ENCODE peak calls at places on chromosomes 16 and 17, in four cellular contexts. One of them, this sample, is unnamed.

GRCh38 chr16:68267612-68268405 is 3.5 kb downstream of the SLC7A6 start:
- DNase-seq in K562: no peak
- DNase-seq in GM12878: no peak
- DNase-seq in HepG2: peak; percentile 61
- DNase-seq in this sample: no peak

GRCh38 chr17:82664701-82665182 is 16.5 kb upstream of the WDR45B start:
- DNase-seq in K562: no peak
- DNase-seq in GM12878: no peak
- DNase-seq in HepG2: no peak
- DNase-seq in this sample: no peak

GRCh38 chr17:59361916-59362810 is 30.7 kb downstream of the YPEL2 start:
- DNase-seq in K562: no peak
- DNase-seq in GM12878: peak; percentile 86
- DNase-seq in HepG2: no peak
- DNase-seq in this sample: no peak

GRCh38 chr17:57782051-57782490 is 37.0 kb upstream of the CCDC182 start:
- DNase-seq in K562: no peak
- DNase-seq in GM12878: no peak
- DNase-seq in HepG2: no peak
- DNase-seq in this sample: no peak

GRCh38 chr16:73172621-73173312 is 124.8 kb upstream of the ZFHX3 start:
- DNase-seq in K562: peak; percentile 34
- DNase-seq in GM12878: no peak
- DNase-seq in HepG2: no peak
- DNase-seq in this sample: peak; percentile 57

GRCh38 chr16:81823111-81823510 is 44.0 kb downstream of the PLCG2 start:
- DNase-seq in K562: no peak
- DNase-seq in GM12878: no peak
- DNase-seq in HepG2: no peak
- DNase-seq in this sample: no peak

GRCh38 chr16:28317040-28317880 is 24.9 kb downstream of the SBK1 start:
- DNase-seq in K562: peak; percentile 75
- DNase-seq in GM12878: no peak
- DNase-seq in HepG2: peak; percentile 42
- DNase-seq in this sample: peak; percentile 82

GRCh38 chr17:16480995-16481394 is 11.0 kb downstream of the LRRC75A start:
- DNase-seq in K562: no peak
- DNase-seq in GM12878: no peak
- DNase-seq in HepG2: no peak
- DNase-seq in this sample: no peak

GRCh38 chr17:4066210-4066609 is 76.6 kb downstream of the ZZEF1 start:
- DNase-seq in K562: no peak
- DNase-seq in GM12878: no peak
- DNase-seq in HepG2: no peak
- DNase-seq in this sample: no peak

GRCh38 chr17:18960803-18961511 is 9.0 kb downstream of the SLC5A10 start:
- DNase-seq in K562: peak; percentile 78
- DNase-seq in GM12878: peak; percentile 44
- DNase-seq in HepG2: peak; percentile 59
- DNase-seq in this sample: peak; percentile 88

GRCh38 chr16:83813818-83814653 is 6.3 kb downstream of the HSBP1 start:
- DNase-seq in K562: no peak
- DNase-seq in GM12878: no peak
- DNase-seq in HepG2: peak; percentile 73
- DNase-seq in this sample: no peak

GRCh38 chr16:67199011-67199807 is at the start of gene ELMO3:
- DNase-seq in K562: no peak
- DNase-seq in GM12878: no peak
- DNase-seq in HepG2: no peak
- DNase-seq in this sample: no peak

GRCh38 chr16:57483725-57484514 is 2.4 kb downstream of the DOK4 start:
- DNase-seq in K562: no peak
- DNase-seq in GM12878: no peak
- DNase-seq in HepG2: no peak
- DNase-seq in this sample: no peak

GRCh38 chr16:31874354-31875111 is 926 bp downstream of the ZNF267 start:
- DNase-seq in K562: peak; percentile 54
- DNase-seq in GM12878: peak; percentile 82
- DNase-seq in HepG2: peak; percentile 48
- DNase-seq in this sample: peak; percentile 43

GRCh38 chr16:2487903-2488531 is 13.1 kb downstream of the TBC1D24 start:
- DNase-seq in K562: no peak
- DNase-seq in GM12878: no peak
- DNase-seq in HepG2: no peak
- DNase-seq in this sample: no peak

GRCh38 chr16:56610017-56610608 is 1.7 kb downstream of the MT2A start:
- DNase-seq in K562: no peak
- DNase-seq in GM12878: peak; percentile 55
- DNase-seq in HepG2: peak; percentile 35
- DNase-seq in this sample: no peak

GRCh38 chr16:72198021-72198420 is 26.1 kb upstream of the PMFBP1 start:
- DNase-seq in K562: no peak
- DNase-seq in GM12878: no peak
- DNase-seq in HepG2: no peak
- DNase-seq in this sample: no peak

GRCh38 chr17:1058423-1059130 is 61.6 kb downstream of the TIMM22 start:
- DNase-seq in K562: peak; percentile 58
- DNase-seq in GM12878: no peak
- DNase-seq in HepG2: peak; percentile 41
- DNase-seq in this sample: peak; percentile 77

GRCh38 chr16:57802635-57803412 is 533 bp upstream of the KIFC3 start:
- DNase-seq in K562: peak; percentile 41
- DNase-seq in GM12878: no peak
- DNase-seq in HepG2: peak; percentile 67
- DNase-seq in this sample: no peak

GRCh38 chr17:47223007-47223406 is 13.9 kb downstream of the MYL4 start:
- DNase-seq in K562: no peak
- DNase-seq in GM12878: no peak
- DNase-seq in HepG2: no peak
- DNase-seq in this sample: no peak

GRCh38 chr16:75104836-75105235 is 11.7 kb downstream of the LDHD start:
- DNase-seq in K562: no peak
- DNase-seq in GM12878: no peak
- DNase-seq in HepG2: no peak
- DNase-seq in this sample: no peak

GRCh38 chr16:19783363-19783762 is 65.3 kb downstream of the IQCK start:
- DNase-seq in K562: no peak
- DNase-seq in GM12878: no peak
- DNase-seq in HepG2: no peak
- DNase-seq in this sample: no peak

GRCh38 chr17:33935822-33936221 is 319.3 kb upstream of the CCL2 start:
- DNase-seq in K562: no peak
- DNase-seq in GM12878: no peak
- DNase-seq in HepG2: no peak
- DNase-seq in this sample: no peak

GRCh38 chr17:48605409-48605864 is 651 bp upstream of the HOXB6 start:
- DNase-seq in K562: peak; percentile 62
- DNase-seq in GM12878: no peak
- DNase-seq in HepG2: no peak
- DNase-seq in this sample: no peak

GRCh38 chr16:30417447-30418349 is 10.3 kb downstream of the ZNF771 start:
- DNase-seq in K562: no peak
- DNase-seq in GM12878: peak; percentile 84
- DNase-seq in HepG2: no peak
- DNase-seq in this sample: peak; percentile 63

GRCh38 chr17:64315032-64315490 is 52.0 kb upstream of the TEX2 start:
- DNase-seq in K562: no peak
- DNase-seq in GM12878: no peak
- DNase-seq in HepG2: no peak
- DNase-seq in this sample: no peak

GRCh38 chr16:82751020-82751419 is 124.3 kb downstream of the CDH13 start:
- DNase-seq in K562: no peak
- DNase-seq in GM12878: no peak
- DNase-seq in HepG2: no peak
- DNase-seq in this sample: no peak

GRCh38 chr16:51374346-51374745 is 223.3 kb upstream of the SALL1 start:
- DNase-seq in K562: no peak
- DNase-seq in GM12878: no peak
- DNase-seq in HepG2: no peak
- DNase-seq in this sample: no peak

GRCh38 chr17:49573510-49574282 is 2.0 kb upstream of the NXPH3 start:
- DNase-seq in K562: no peak
- DNase-seq in GM12878: no peak
- DNase-seq in HepG2: no peak
- DNase-seq in this sample: no peak

GRCh38 chr17:18280766-18281165 is 20.3 kb downstream of the MIEF2 start:
- DNase-seq in K562: no peak
- DNase-seq in GM12878: no peak
- DNase-seq in HepG2: no peak
- DNase-seq in this sample: no peak

GRCh38 chr16:8716592-8716991 is 42.2 kb downstream of the ABAT start:
- DNase-seq in K562: no peak
- DNase-seq in GM12878: no peak
- DNase-seq in HepG2: no peak
- DNase-seq in this sample: no peak
- TF ChIP-seq SP1 in K562: no peak
- TF ChIP-seq SP1 in GM12878: no peak
- TF ChIP-seq SP1 in HepG2: no peak
- TF ChIP-seq SP1 in this sample: no peak

GRCh38 chr16:26015776-26016175 is 324.0 kb downstream of the HS3ST4 start:
- DNase-seq in K562: no peak
- DNase-seq in GM12878: no peak
- DNase-seq in HepG2: no peak
- DNase-seq in this sample: no peak

GRCh38 chr16:26019406-26019805 is 327.6 kb downstream of the HS3ST4 start:
- DNase-seq in K562: no peak
- DNase-seq in GM12878: no peak
- DNase-seq in HepG2: no peak
- DNase-seq in this sample: no peak

GRCh38 chr16:26016989-26017388 is 325.2 kb downstream of the HS3ST4 start:
- DNase-seq in K562: no peak
- DNase-seq in GM12878: no peak
- DNase-seq in HepG2: no peak
- DNase-seq in this sample: no peak

DNA sequence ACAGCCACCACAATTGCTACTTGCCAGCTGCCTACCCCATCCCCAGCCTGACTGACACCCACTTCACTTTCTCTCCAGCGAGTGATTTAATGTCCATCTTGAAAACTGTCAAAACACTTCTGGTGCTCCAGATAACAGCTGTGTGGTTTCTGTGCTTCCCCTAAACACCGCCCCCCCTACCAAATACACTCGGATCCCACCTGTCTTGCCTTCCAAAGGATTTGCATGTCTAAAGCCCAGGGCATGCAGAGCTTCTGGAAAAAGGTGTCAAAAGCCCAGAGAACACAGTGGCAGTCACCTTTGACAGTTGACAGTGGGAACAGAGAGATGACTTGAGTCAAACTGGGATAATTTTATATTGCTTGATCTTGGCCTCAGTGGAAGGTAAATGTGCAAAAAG is 328.1 kb downstream of the HS3ST4 start:
- DNase-seq in K562: no peak
- DNase-seq in GM12878: no peak
- DNase-seq in HepG2: no peak
- DNase-seq in this sample: no peak
- TF ChIP-seq FOXM1 in K562: no peak
- TF ChIP-seq FOXM1 in GM12878: no peak
- TF ChIP-seq FOXM1 in HepG2: no peak
- TF ChIP-seq FOXM1 in this sample: no peak

GRCh38 chr16:53668869-53669268 is 34.8 kb downstream of the RPGRIP1L start:
- DNase-seq in K562: no peak
- DNase-seq in GM12878: no peak
- DNase-seq in HepG2: no peak
- DNase-seq in this sample: no peak

GRCh38 chr16:53666816-53667415 is 36.7 kb downstream of the RPGRIP1L start:
- DNase-seq in K562: no peak
- DNase-seq in GM12878: no peak
- DNase-seq in HepG2: peak; percentile 17
- DNase-seq in this sample: no peak

DNA sequence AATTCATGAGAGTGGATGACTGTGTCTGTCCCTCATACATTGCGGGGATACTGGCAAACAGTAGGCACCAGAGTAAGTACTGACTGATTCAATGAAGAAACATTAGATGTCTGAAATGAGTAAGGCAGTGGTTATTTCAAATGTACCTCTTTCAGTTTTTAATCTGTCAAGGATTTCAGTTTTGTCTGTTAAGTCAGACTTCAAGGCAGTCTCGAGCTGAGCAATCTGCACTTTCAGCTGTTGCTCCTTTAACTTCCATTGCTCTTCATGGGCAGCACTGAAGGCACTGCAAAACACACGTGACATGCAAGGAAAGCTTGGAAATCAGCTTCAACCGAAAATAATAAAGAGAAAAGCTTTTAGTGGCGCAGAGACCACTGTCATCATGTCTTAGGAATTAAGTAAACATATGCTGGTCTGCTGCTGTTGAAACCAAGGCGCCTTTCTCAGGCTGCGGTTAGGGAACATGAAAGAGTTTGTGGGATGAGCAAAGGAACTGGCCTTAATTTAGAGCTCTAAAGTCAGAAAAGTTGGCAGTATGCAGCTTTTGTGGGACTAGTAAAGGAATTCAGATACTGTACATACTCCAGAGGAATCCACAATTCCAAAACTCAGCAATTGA is 38.8 kb downstream of the RPGRIP1L start:
- DNase-seq in K562: no peak
- DNase-seq in GM12878: peak; percentile 19
- DNase-seq in HepG2: no peak
- DNase-seq in this sample: no peak
- TF ChIP-seq SP1 in K562: no peak
- TF ChIP-seq SP1 in GM12878: no peak
- TF ChIP-seq SP1 in HepG2: no peak
- TF ChIP-seq SP1 in this sample: no peak

DNA sequence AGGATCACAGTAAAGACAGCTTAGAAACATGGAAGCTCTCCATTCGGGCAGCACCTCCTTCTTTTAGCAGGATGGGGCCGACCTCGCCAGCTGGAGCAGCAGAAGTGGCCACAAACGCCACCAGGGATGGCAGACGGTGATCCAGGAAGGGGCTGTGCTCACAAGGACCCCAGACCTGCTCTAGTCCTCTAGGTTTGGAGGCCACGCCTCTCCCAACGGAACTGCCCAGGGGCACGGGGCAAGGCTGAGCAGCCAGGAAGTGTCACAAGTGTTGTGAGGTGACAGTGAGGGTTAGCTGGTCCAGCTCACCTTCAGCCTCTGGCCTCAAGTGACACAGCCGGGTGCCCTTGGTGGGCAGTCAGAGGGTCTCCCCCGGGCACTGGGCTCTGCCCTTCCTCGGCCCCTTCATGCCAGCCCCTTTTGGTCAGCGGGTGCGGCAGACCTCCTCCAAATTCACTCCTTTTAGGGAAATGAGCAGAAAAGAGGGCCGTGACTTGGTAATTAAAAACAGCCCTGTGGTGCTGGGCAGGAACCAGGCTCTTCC is 20.4 kb downstream of the CEP295NL start:
- DNase-seq in K562: no peak
- DNase-seq in GM12878: no peak
- DNase-seq in HepG2: no peak
- DNase-seq in this sample: no peak
- TF ChIP-seq FOXM1 in K562: no peak
- TF ChIP-seq FOXM1 in GM12878: no peak
- TF ChIP-seq FOXM1 in HepG2: no peak
- TF ChIP-seq FOXM1 in this sample: no peak

DNA sequence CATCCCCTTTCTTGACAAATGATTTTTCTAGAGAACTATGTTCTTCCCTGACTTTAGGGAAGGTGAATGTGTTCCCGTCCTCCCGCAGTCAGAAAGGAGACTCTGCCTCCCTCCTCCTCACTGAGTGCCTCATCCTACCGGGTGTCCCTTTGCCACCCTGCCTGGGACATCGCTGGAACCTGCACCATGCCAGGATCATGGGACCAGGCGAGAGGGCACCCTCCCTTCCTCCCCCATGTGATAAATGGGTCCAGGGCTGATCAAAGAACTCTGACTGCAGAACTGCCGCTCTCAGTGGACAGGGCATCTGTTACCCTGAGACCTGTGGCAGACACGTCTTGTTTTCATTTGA is 7.4 kb downstream of the NAT9 start:
- DNase-seq in K562: no peak
- DNase-seq in GM12878: no peak
- DNase-seq in HepG2: no peak
- DNase-seq in this sample: no peak
- TF ChIP-seq SP1 in K562: no peak
- TF ChIP-seq SP1 in GM12878: no peak
- TF ChIP-seq SP1 in HepG2: no peak
- TF ChIP-seq SP1 in this sample: no peak

This sample was measured in HEK293T.